ENCODE peak calls at places on chromosomes 5 and 9, in seven cellular contexts. S is left ventricle myocardium inferior, D is IMR-90, K is DND-41, I is ovary, N is A549, B is GM23248. P is an unnamed sample.
A peak's percentile ranks its signal among the peaks of the same experiment; 100 is the strongest.

GRCh38 chr5:90968319-90968718 is 409.7 kb downstream of the ADGRV1 start:
- DNase-seq in S (no peak), D (no peak), K (no peak), I (no peak), N (no peak), B (peak; percentile 9), P (no peak)

GRCh38 chr5:4781312-4781711 is 358.8 kb upstream of the ADAMTS16 start:
- DNase-seq in S (no peak), D (no peak), K (no peak), I (no peak), N (no peak), B (no peak), P (no peak)

GRCh38 chr5:151183451-151184245 is 26.1 kb upstream of the ANXA6 start:
- DNase-seq in S (no peak), D (peak; percentile 19), K (no peak), I (no peak), N (no peak), B (peak; percentile 28), P (no peak)

GRCh38 chr5:1563051-1563461 is 39.3 kb upstream of the LPCAT1 start:
- DNase-seq in S (no peak), D (no peak), K (no peak), I (no peak), N (no peak), B (no peak), P (no peak)

GRCh38 chr5:148846930-148847329 is 20.5 kb downstream of the ADRB2 start:
- DNase-seq in S (no peak), D (peak; percentile 74), K (no peak), I (no peak), N (no peak), B (peak; percentile 47), P (peak; percentile 59)

GRCh38 chr5:171808951-171809350 is 23.3 kb downstream of the SMIM23 start:
- DNase-seq in S (no peak), D (peak; percentile 71), K (no peak), I (no peak), N (no peak), B (peak; percentile 89), P (peak; percentile 92)

GRCh38 chr9:2697492-2697891 is 19.8 kb upstream of the KCNV2 start:
- DNase-seq in S (no peak), D (no peak), K (no peak), I (peak; percentile 35), N (no peak), B (no peak), P (no peak)

GRCh38 chr5:42570946-42571625 is 147.8 kb downstream of the GHR start:
- DNase-seq in S (no peak), D (peak; percentile 1), K (no peak), I (no peak), N (no peak), B (peak; percentile 48), P (no peak)

GRCh38 chr9:108684288-108685025 is 171.3 kb downstream of the ACTL7B start:
- DNase-seq in S (no peak), D (no peak), K (no peak), I (no peak), N (no peak), B (no peak), P (no peak)

GRCh38 chr5:42591026-42591425 is 165.6 kb upstream of the CCDC152 start:
- DNase-seq in S (peak; percentile 69), D (no peak), K (no peak), I (no peak), N (no peak), B (no peak), P (no peak)

GRCh38 chr9:115042781-115043509 is 75.0 kb downstream of the TNC start:
- DNase-seq in S (no peak), D (no peak), K (no peak), I (no peak), N (no peak), B (peak; percentile 52), P (no peak)

GRCh38 chr9:36169708-36170107 is 520 bp downstream of the CCIN start:
- DNase-seq in S (no peak), D (no peak), K (no peak), I (no peak), N (no peak), B (no peak), P (no peak)

GRCh38 chr9:73548201-73548600 is 396.5 kb downstream of the ANXA1 start:
- DNase-seq in S (no peak), D (no peak), K (no peak), I (no peak), N (no peak), B (no peak), P (no peak)

GRCh38 chr5:44638286-44638869 is 170.4 kb upstream of the MRPS30 start:
- DNase-seq in S (no peak), D (no peak), K (no peak), I (no peak), N (peak; percentile 1), B (no peak), P (no peak)

GRCh38 chr9:131287366-131287765 is 2.2 kb upstream of the PLPP7 start:
- DNase-seq in S (no peak), D (no peak), K (no peak), I (no peak), N (no peak), B (no peak), P (no peak)

GRCh38 chr9:126745574-126746411 is 59.0 kb upstream of the ZBTB43 start:
- DNase-seq in S (no peak), D (no peak), K (no peak), I (no peak), N (no peak), B (no peak), P (no peak)

GRCh38 chr5:124599048-124599973 is 147.1 kb downstream of the ZNF608 start:
- DNase-seq in S (no peak), D (peak; percentile 61), K (peak; percentile 33), I (no peak), N (peak; percentile 83), B (peak; percentile 51), P (peak; percentile 55)

GRCh38 chr9:81687521-81688261 is 1.7 kb downstream of the TLE1 start:
- DNase-seq in S (peak; percentile 33), D (no peak), K (no peak), I (peak; percentile 63), N (peak; percentile 52), B (peak; percentile 48), P (peak; percentile 9)

GRCh38 chr9:38346811-38347735 is 45.4 kb upstream of the ALDH1B1 start:
- DNase-seq in S (no peak), D (no peak), K (no peak), I (no peak), N (no peak), B (no peak), P (peak; percentile 55)

GRCh38 chr5:138874241-138874640 is 894 bp downstream of the LRRTM2 start:
- DNase-seq in S (no peak), D (peak; percentile 27), K (no peak), I (no peak), N (no peak), B (peak; percentile 17), P (peak; percentile 60)

DNA sequence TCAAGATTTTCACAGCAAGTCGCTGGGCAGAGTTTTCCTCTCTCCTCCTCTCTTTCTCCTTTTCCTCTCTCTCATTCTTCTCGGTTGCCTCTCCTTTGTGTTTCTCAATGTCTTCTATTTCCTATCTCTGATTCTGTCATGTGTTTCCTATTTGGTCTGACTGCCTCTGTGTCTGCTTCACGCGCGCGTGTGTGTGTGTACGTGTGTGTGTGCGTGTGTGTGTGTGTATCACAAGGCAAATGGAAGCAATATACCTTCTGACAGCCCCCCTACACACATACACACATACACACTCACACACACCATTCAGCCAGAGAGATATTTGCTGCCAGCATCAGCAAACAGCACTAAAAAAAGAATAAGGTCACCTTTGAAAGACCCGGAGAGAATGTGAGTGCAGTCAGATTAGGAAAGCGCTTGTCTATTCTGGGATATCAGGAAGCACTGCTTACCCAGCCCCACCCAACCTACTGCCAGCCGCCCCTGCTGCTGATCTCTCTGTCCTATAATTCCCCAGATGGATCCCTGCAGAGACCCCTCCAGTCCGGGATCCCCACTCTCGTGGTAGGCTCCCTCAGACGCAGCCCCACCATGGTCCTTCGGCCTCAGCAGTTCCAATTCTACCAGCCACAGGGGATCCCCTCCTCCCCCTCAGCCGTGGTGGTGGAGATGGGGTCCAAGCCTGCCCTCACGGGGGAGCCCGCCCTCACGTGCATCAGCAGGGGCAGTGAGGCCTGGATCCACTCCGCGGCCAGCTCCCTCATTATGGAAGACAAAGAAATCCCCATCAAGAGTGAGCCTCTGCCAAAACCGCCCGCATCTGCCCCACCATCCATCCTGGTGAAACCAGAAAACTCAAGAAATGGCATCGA is 45.8 kb downstream of the PLAC8L1 start:
- DNase-seq in S (peak; percentile 62), D (no peak), K (no peak), I (no peak), N (no peak), B (no peak), P (no peak)
- H3K4me3 ChIP-seq in S (peak overlapping the region; percentile 66), D (no peak overlapping the region), K (no peak overlapping the region), I (no peak overlapping the region), N (no peak overlapping the region), B (no peak overlapping the region), P (no peak overlapping the region)

GRCh38 chr9:10697044-10697443 is 84.2 kb upstream of the PTPRD start:
- DNase-seq in S (no peak), D (no peak), K (no peak), I (no peak), N (no peak), B (no peak), P (no peak)
- H3K9me3 ChIP-seq in S (peaks cover 12% of the 10 kb centered on the region), D (no peaks in the 10 kb centered on the region), K (no peaks in the 10 kb centered on the region), I (no peaks in the 10 kb centered on the region), N (no peaks in the 10 kb centered on the region), B (peaks cover 4% of the 10 kb centered on the region), P (no peaks in the 10 kb centered on the region)

GRCh38 chr5:82387819-82388166 is 109.6 kb upstream of the RPS23 start:
- DNase-seq in S (no peak), D (no peak), K (no peak), I (no peak), N (no peak), B (no peak), P (no peak)

GRCh38 chr5:82390088-82390487 is 111.9 kb upstream of the RPS23 start:
- DNase-seq in S (no peak), D (no peak), K (no peak), I (no peak), N (no peak), B (no peak), P (no peak)

GRCh38 chr5:82388186-82388585 is 110.0 kb upstream of the RPS23 start:
- DNase-seq in S (no peak), D (peak; percentile 80), K (no peak), I (no peak), N (no peak), B (peak; percentile 43), P (no peak)

GRCh38 chr5:82387041-82387818 is 109.1 kb upstream of the RPS23 start:
- DNase-seq in S (no peak), D (peak; percentile 18), K (no peak), I (no peak), N (peak; percentile 92), B (no peak), P (peak; percentile 48)

DNA sequence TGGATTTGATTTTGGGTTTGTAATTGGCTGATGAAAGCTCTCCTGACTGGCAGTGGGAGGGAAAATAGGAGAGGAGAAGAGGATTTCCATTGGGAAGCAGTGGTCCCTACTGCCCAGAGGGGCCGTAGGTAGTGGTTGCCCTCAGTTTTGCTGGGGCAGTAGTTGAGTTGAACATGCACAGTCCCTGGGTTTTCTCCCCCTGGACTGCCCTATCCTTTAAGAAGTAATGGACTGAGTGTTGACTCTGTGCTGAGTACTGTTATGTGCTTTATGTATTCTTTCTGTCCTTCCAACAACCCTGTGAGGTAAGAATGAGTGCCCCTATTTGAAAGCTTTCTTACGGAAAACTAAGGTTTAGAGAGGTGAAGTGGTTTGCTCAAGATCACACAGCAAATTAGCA is 111.2 kb upstream of the RPS23 start:
- DNase-seq in S (no peak), D (no peak), K (no peak), I (no peak), N (no peak), B (no peak), P (no peak)
- H3K4me3 ChIP-seq in S (no peak overlapping the region), D (no peak overlapping the region), K (no peak overlapping the region), I (no peak overlapping the region), N (no peak overlapping the region), B (peak overlapping the region; percentile 48), P (no peak overlapping the region)

GRCh38 chr5:63535840-63536602 is 426.2 kb downstream of the HTR1A start:
- DNase-seq in S (no peak), D (no peak), K (no peak), I (no peak), N (no peak), B (no peak), P (no peak)
- H3K9me3 ChIP-seq in S (no peaks in the 10 kb centered on the region), D (peaks cover 5% of the 10 kb centered on the region), K (no peaks in the 10 kb centered on the region), I (no peaks in the 10 kb centered on the region), N (no peaks in the 10 kb centered on the region), B (no peaks in the 10 kb centered on the region), P (no peaks in the 10 kb centered on the region)